ENCODE peak calls at places on chromosomes 16 and 17, in eight cellular contexts. L, F, H, S, A, P, N and O are unnamed samples.

GRCh38 chr16:51988977-51989376 is 558.0 kb downstream of the TOX3 start:
- DNase-seq in L (no peak), F (no peak), H (no peak), S (no peak), A (no peak), P (no peak), N (no peak), O (no peak)

GRCh38 chr17:51819820-51820219 is 338.7 kb downstream of the CA10 start:
- DNase-seq in L (no peak), F (no peak), H (no peak), S (no peak), A (no peak), P (no peak), N (no peak), O (no peak)

GRCh38 chr17:77746901-77747620 is 211.4 kb upstream of the TNRC6C start:
- DNase-seq in L (no peak), F (no peak), H (no peak), S (no peak), A (no peak), P (no peak), N (no peak), O (no peak)

GRCh38 chr16:86377251-86378022 is 132.9 kb upstream of the FOXF1 start:
- DNase-seq in L (no peak), F (no peak), H (no peak), S (no peak), A (no peak), P (no peak), N (no peak), O (no peak)

GRCh38 chr17:72978593-72979218 is 113.8 kb downstream of the SLC39A11 start:
- DNase-seq in L (no peak), F (no peak), H (no peak), S (no peak), A (no peak), P (no peak), N (no peak), O (no peak)

GRCh38 chr16:56667581-56668571 is at the start of gene MT1G:
- DNase-seq in L (no peak), F (peak), H (no peak), S (no peak), A (peak), P (peak), N (peak), O (no peak)

GRCh38 chr17:3796822-3797170 is 4.2 kb downstream of the ITGAE start:
- DNase-seq in L (no peak), F (no peak), H (no peak), S (no peak), A (no peak), P (peak), N (no peak), O (peak)

GRCh38 chr16:35174006-35174405 is 1714.6 kb downstream of the TP53TG3F start:
- DNase-seq in L (no peak), F (no peak), H (no peak), S (no peak), A (no peak), P (no peak), N (no peak), O (no peak)

GRCh38 chr17:57899822-57900221 is 50.0 kb upstream of the MRPS23 start:
- DNase-seq in L (no peak), F (no peak), H (no peak), S (no peak), A (no peak), P (no peak), N (no peak), O (no peak)

GRCh38 chr16:70705056-70705455 is 19.2 kb upstream of the MTSS2 start:
- DNase-seq in L (no peak), F (no peak), H (peak), S (no peak), A (no peak), P (no peak), N (no peak), O (no peak)

GRCh38 chr17:76009447-76009846 is 8.8 kb downstream of the CDK3 start:
- DNase-seq in L (no peak), F (no peak), H (no peak), S (no peak), A (no peak), P (no peak), N (no peak), O (no peak)

GRCh38 chr16:69003500-69003899 is 102.0 kb upstream of the HAS3 start:
- DNase-seq in L (no peak), F (no peak), H (no peak), S (no peak), A (no peak), P (no peak), N (no peak), O (no peak)

GRCh38 chr17:21129023-21129681 is 2.4 kb downstream of the DHRS7B start:
- DNase-seq in L (no peak), F (peak), H (peak), S (no peak), A (no peak), P (no peak), N (peak), O (no peak)

GRCh38 chr16:20517149-20517548 is 59.0 kb downstream of the ACSM2B start:
- DNase-seq in L (no peak), F (no peak), H (no peak), S (no peak), A (no peak), P (no peak), N (no peak), O (no peak)

GRCh38 chr17:72683506-72684404 is 408.7 kb downstream of the SLC39A11 start:
- DNase-seq in L (peak), F (peak), H (peak), S (no peak), A (no peak), P (no peak), N (peak), O (no peak)

GRCh38 chr16:4500283-4500682 is 24.1 kb downstream of the HMOX2 start:
- DNase-seq in L (peak), F (peak), H (peak), S (no peak), A (no peak), P (peak), N (peak), O (no peak)

GRCh38 chr17:78358538-78359215 is 1.2 kb downstream of the SOCS3 start:
- DNase-seq in L (no peak), F (no peak), H (peak), S (no peak), A (peak), P (peak), N (peak), O (no peak)

GRCh38 chr16:54957403-54957802 is 26.7 kb downstream of the IRX5 start:
- DNase-seq in L (peak), F (no peak), H (no peak), S (no peak), A (no peak), P (peak), N (peak), O (no peak)

GRCh38 chr17:60106377-60107059 is 27.8 kb upstream of the HEATR6 start:
- DNase-seq in L (no peak), F (no peak), H (peak), S (no peak), A (no peak), P (no peak), N (peak), O (peak)

GRCh38 chr16:21336231-21336630 is 58.1 kb upstream of the CRYM start:
- DNase-seq in L (no peak), F (no peak), H (peak), S (no peak), A (no peak), P (no peak), N (no peak), O (no peak)

GRCh38 chr16:2691491-2692248 is 9.3 kb downstream of the KCTD5 start:
- DNase-seq in L (no peak), F (peak), H (no peak), S (no peak), A (no peak), P (no peak), N (no peak), O (no peak)

GRCh38 chr17:2354311-2354710 is 17.0 kb downstream of the SGSM2 start:
- DNase-seq in L (no peak), F (no peak), H (no peak), S (no peak), A (no peak), P (no peak), N (no peak), O (no peak)

GRCh38 chr17:82228842-82229685 is at the start of gene SLC16A3:
- DNase-seq in L (peak), F (peak), H (peak), S (no peak), A (peak), P (peak), N (peak), O (peak)

GRCh38 chr17:40547079-40547784 is 18.0 kb downstream of the CCR7 start:
- DNase-seq in L (peak), F (no peak), H (no peak), S (no peak), A (no peak), P (peak), N (no peak), O (no peak)

GRCh38 chr17:32756696-32757095 is 120.2 kb downstream of the MYO1D start:
- DNase-seq in L (no peak), F (no peak), H (no peak), S (no peak), A (no peak), P (no peak), N (no peak), O (no peak)

GRCh38 chr16:27549607-27549856 is 181 bp downstream of the GTF3C1 start:
- DNase-seq in L (no peak), F (no peak), H (no peak), S (no peak), A (no peak), P (no peak), N (no peak), O (no peak)
- TF ChIP-seq CTCF in L (no peak), F (no peak), H (no peak), S (no peak), A (no peak), P (no peak), N (no peak), O (no peak)

GRCh38 chr17:45398800-45399199 is 33.9 kb downstream of the ARHGAP27 start:
- DNase-seq in L (no peak), F (no peak), H (no peak), S (no peak), A (no peak), P (no peak), N (no peak), O (no peak)
- TF ChIP-seq CTCF in L (no peak), F (no peak), H (peak), S (no peak), A (no peak), P (no peak), N (no peak), O (no peak)

GRCh38 chr16:27109666-27110523 is 43.2 kb downstream of the C16orf82 start:
- DNase-seq in L (peak), F (peak), H (peak), S (peak), A (peak), P (peak), N (peak), O (peak)

GRCh38 chr16:27110524-27110896 is 43.8 kb downstream of the C16orf82 start:
- DNase-seq in L (no peak), F (no peak), H (no peak), S (no peak), A (no peak), P (no peak), N (no peak), O (no peak)

GRCh38 chr16:27112093-27112811 is 45.5 kb downstream of the C16orf82 start:
- DNase-seq in L (no peak), F (no peak), H (no peak), S (no peak), A (no peak), P (no peak), N (no peak), O (no peak)

GRCh38 chr16:27113341-27113841 is 46.7 kb downstream of the C16orf82 start:
- DNase-seq in L (no peak), F (no peak), H (no peak), S (no peak), A (no peak), P (no peak), N (no peak), O (peak)

DNA sequence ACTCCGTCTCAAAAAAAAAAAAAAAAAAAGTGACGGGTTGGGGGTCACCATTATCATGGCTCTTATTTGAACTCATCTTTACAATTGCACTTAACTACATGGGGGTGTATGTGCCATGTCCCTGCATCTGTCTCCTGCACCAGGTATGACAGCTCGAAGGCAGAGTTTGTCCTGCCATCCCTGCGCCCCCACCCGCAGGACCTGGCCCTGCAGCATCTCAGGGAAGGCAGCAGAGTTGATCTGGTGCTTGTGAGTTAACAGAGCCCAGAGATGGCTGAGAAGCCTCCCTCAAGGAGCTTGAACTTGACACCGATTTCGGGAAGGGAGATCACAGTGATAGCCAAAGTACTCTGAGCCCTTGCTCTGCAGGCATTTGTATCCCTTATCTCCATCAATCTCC is 44.8 kb downstream of the C16orf82 start:
- DNase-seq in L (no peak), F (no peak), H (no peak), S (no peak), A (no peak), P (no peak), N (no peak), O (no peak)
- TF ChIP-seq CTCF in L (no peak), F (no peak), H (no peak), S (no peak), A (no peak), P (no peak), N (no peak), O (no peak)

DNA sequence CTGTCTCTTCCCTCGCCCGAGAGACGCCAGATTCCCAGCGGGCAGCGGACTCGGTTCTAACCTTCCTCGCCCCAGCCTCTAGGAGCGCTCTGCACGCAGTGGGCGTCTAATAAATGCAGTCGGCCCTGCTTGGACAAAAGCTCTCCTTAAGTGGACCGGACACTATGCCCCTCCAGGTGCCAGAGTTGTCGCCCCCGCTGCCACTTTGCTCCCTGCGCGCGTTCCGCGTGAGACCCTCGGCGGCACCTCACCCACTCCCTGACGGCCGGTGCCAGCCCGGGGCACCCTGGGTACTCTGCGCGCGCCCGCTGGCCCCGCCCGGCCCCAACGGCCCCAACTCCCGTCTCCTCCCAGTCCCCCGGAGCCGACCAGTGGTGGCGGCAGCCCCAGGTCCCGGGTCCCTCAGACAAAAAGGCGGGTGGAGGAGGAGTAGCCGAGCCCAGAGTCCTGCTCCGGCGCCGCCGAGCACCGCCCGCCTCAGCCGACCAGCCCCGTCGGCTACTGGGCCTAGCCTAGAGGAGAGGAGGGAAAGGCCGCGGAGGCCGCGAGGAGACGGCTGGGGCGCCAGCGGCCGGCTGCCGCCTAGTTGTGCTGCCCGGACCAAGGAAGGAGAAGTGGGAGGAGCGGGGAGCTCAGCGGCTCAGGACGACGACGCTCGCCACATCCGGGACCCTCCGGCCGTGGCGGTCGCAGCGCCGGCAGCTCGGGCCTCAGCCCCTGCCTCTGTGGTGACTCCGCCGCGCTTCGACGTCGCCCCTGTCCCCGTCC is 123.0 kb downstream of the GOSR1 start:
- DNase-seq in L (peak), F (peak), H (peak), S (peak), A (peak), P (peak), N (peak), O (peak)
- TF ChIP-seq CTCF in L (peak), F (peak), H (peak), S (peak), A (peak), P (peak), N (peak), O (peak)

DNA sequence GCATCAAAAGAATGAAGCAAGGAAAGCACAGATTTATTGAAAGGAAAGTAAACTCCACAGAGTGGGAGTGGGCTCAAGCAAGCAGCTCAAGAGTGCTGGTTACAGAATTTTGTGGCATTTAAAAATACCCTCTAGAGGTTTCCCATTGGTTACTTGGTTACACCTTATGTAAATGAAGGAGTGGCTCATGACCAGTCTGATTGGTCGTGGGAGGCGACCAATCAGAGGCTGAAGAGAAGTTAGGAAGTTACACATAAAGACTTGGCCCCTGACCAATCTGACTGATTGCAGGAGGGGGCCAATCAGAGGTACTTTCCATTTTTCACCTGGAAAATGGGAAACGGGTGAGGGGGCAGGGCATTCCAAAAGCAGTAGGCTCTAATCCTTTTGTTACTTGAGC is 1373.8 kb upstream of the GOT2 start:
- DNase-seq in L (no peak), F (no peak), H (no peak), S (no peak), A (no peak), P (no peak), N (no peak), O (no peak)
- TF ChIP-seq CTCF in L (no peak), F (no peak), H (no peak), S (no peak), A (no peak), P (no peak), N (no peak), O (no peak)

DNA sequence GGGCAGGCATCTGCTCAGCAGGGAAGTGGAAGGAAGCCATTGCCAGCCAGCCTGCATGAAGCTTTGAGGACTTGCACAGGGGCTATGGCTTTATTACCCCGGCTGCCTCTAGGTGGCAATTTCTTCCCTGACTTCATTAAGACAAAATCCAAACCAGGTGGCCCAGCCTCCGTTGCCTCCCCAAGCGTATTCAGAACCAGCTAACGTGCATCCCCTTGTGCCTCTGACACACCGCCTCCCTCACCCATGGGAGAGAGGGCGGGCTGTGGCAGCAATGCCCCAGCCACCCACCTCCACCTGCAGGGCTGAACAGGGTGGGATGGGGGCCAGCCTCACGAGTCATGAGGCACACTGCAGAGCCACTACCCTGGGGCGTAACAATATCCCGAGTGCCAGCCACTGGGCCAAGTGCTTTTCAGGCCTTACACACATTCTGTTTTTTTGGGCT is 6.8 kb downstream of the KIFC3 start:
- DNase-seq in L (peak), F (peak), H (no peak), S (no peak), A (peak), P (peak), N (peak), O (peak)
- TF ChIP-seq CTCF in L (peak), F (peak), H (peak), S (peak), A (peak), P (peak), N (peak), O (peak)

GRCh38 chr17:79810138-79811027 is 13.5 kb upstream of the CBX8 start:
- DNase-seq in L (peak), F (peak), H (peak), S (peak), A (peak), P (peak), N (peak), O (peak)

GRCh38 chr17:79809530-79810137 is 12.8 kb upstream of the CBX8 start:
- DNase-seq in L (no peak), F (no peak), H (no peak), S (no peak), A (no peak), P (no peak), N (no peak), O (no peak)

GRCh38 chr17:79806863-79807720 is 10.2 kb upstream of the CBX8 start:
- DNase-seq in L (no peak), F (no peak), H (no peak), S (no peak), A (no peak), P (no peak), N (no peak), O (no peak)

GRCh38 chr17:79811036-79811887 is 14.4 kb upstream of the CBX8 start:
- DNase-seq in L (no peak), F (no peak), H (no peak), S (no peak), A (peak), P (peak), N (no peak), O (peak)

GRCh38 chr17:79808763-79809529 is 12.1 kb upstream of the CBX8 start:
- DNase-seq in L (peak), F (no peak), H (no peak), S (no peak), A (no peak), P (peak), N (peak), O (no peak)
- TF ChIP-seq CTCF in L (peak), F (no peak), H (no peak), S (no peak), A (peak), P (peak), N (peak), O (peak)

DNA sequence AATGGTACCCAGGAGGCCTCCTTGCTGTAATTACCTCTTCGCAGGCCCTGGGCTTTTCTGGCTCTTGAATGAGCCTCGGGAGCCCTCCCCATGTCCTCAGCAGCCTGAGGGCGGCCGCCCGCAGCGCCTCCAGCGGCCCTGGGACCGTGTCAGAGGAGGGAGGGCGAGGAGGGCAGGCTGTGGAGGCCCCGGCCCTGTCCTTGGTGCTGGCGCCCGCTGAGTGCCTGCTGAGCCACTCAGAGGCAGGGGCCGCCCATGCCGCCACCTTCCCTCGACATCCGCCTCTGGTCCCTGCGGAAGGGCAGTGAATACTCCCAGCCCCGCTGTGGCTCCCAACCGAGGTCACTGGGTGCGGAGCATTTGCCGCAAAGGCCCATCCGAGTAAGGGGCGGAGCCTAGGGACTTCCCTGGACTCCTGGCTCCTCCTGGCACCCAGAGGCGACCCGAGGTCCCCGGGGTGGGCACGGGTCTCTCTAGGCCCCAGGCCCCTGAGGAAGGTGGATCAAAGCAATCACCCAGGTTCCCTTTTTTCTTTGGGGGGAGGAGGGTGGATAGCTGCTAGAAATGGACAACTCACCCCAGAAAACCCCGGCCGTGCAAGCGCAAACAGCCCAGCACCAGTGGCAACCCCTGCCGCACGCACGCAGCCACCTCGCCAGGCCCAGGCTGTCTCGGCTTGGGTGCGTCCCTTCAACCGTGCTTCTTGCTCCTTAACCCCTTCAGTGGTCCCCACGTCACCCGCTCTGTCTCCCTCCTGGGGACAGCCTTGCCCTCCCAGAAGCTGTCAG is 2.7 kb downstream of the RBFOX3 start:
- DNase-seq in L (peak), F (no peak), H (no peak), S (peak), A (peak), P (peak), N (peak), O (no peak)
- TF ChIP-seq CTCF in L (no peak), F (no peak), H (no peak), S (no peak), A (no peak), P (no peak), N (no peak), O (no peak)